ENCODE peak calls at places on chromosomes 7 and 10, in five cellular contexts. R is M059J, Q is COR-L47, K is LoVo, W is mesothelial cell of epicardium. E is an unnamed sample.

GRCh38 chr7:145978769-145979168 is 137.8 kb upstream of the CNTNAP2 start:
- DNase-seq in R (no peak), Q (peak), K (no peak), W (no peak), E (no peak)

GRCh38 chr7:38660427-38661099 is 29.4 kb upstream of the AMPH start:
- DNase-seq in R (peak), Q (peak), K (peak), W (no peak), E (peak)

GRCh38 chr10:70458329-70459060 is 17.0 kb upstream of the NODAL start:
- DNase-seq in R (peak), Q (no peak), K (no peak), W (peak), E (no peak)

GRCh38 chr7:158394936-158395335 is 192.7 kb downstream of the PTPRN2 start:
- DNase-seq in R (no peak), Q (peak), K (peak), W (no peak), E (peak)

GRCh38 chr10:77409697-77410471 is 227.7 kb downstream of the KCNMA1 start:
- DNase-seq in R (peak), Q (peak), K (peak), W (no peak), E (no peak)

GRCh38 chr10:79081353-79082034 is 12.7 kb downstream of the ZMIZ1 start:
- DNase-seq in R (peak), Q (no peak), K (no peak), W (no peak), E (no peak)

GRCh38 chr7:86645676-86646276 is 2.1 kb downstream of the GRM3 start:
- DNase-seq in R (no peak), Q (no peak), K (no peak), W (no peak), E (no peak)

GRCh38 chr7:158740657-158741293 is 36.2 kb upstream of the NCAPG2 start:
- DNase-seq in R (peak), Q (no peak), K (no peak), W (no peak), E (no peak)

GRCh38 chr10:36504752-36505151 is 620.6 kb upstream of the ANKRD30A start:
- DNase-seq in R (no peak), Q (peak), K (no peak), W (no peak), E (no peak)

GRCh38 chr7:42161723-42162122 is 75.3 kb downstream of the GLI3 start:
- DNase-seq in R (peak), Q (no peak), K (no peak), W (no peak), E (no peak)

GRCh38 chr10:8049151-8049873 is 5.2 kb upstream of the GATA3 start:
- DNase-seq in R (peak), Q (no peak), K (no peak), W (no peak), E (no peak)

GRCh38 chr10:72875250-72876055 is 18.1 kb upstream of the OIT3 start:
- DNase-seq in R (peak), Q (peak), K (peak), W (no peak), E (peak)

GRCh38 chr10:79239275-79239779 is 107.9 kb upstream of the PPIF start:
- DNase-seq in R (peak), Q (no peak), K (no peak), W (no peak), E (no peak)

GRCh38 chr7:35468606-35469005 is 214.7 kb upstream of the TBX20 start:
- DNase-seq in R (no peak), Q (no peak), K (no peak), W (no peak), E (no peak)

GRCh38 chr10:42979181-42979580 is 97.7 kb upstream of the RET start:
- DNase-seq in R (no peak), Q (peak), K (no peak), W (no peak), E (peak)

E was measured in OCI-M1.